ENCODE peak calls at places on chromosome 15, in six cellular contexts. One of them, this sample, is unnamed.
A peak's percentile ranks its signal among the peaks of the same experiment; 100 is the strongest.

GRCh38 chr15:82804575-82804949 is 1.3 kb downstream of the FSD2 start:
- DNase-seq in ascending aorta: no peak
- DNase-seq in left ventricle myocardium inferior: no peak
- DNase-seq in coronary artery: no peak
- DNase-seq in PC-9: no peak
- DNase-seq in heart left ventricle: no peak
- DNase-seq in this sample: no peak

GRCh38 chr15:94230886-94231727 is at the start of gene MCTP2:
- DNase-seq in left ventricle myocardium inferior: peak; percentile 69
- DNase-seq in heart left ventricle: peak; percentile 88
- DNase-seq in PC-9: peak; percentile 88
- DNase-seq in coronary artery: peak; percentile 78
- DNase-seq in ascending aorta: peak; percentile 34
- DNase-seq in this sample: peak; percentile 82

GRCh38 chr15:64693134-64693533 is 82.3 kb downstream of the RBPMS2 start:
- DNase-seq in heart left ventricle: no peak
- DNase-seq in left ventricle myocardium inferior: no peak
- DNase-seq in ascending aorta: no peak
- DNase-seq in PC-9: no peak
- DNase-seq in coronary artery: peak; percentile 82
- DNase-seq in this sample: peak; percentile 63

GRCh38 chr15:35118987-35119386 is 33.9 kb upstream of the NANOGP8 start:
- DNase-seq in PC-9: no peak
- DNase-seq in heart left ventricle: no peak
- DNase-seq in left ventricle myocardium inferior: no peak
- DNase-seq in ascending aorta: no peak
- DNase-seq in coronary artery: no peak
- DNase-seq in this sample: no peak

GRCh38 chr15:98562361-98562791 is 86.0 kb upstream of the IGF1R start:
- DNase-seq in heart left ventricle: no peak
- DNase-seq in left ventricle myocardium inferior: no peak
- DNase-seq in ascending aorta: no peak
- DNase-seq in coronary artery: no peak
- DNase-seq in PC-9: peak; percentile 57
- DNase-seq in this sample: no peak

GRCh38 chr15:84924074-84924700 is 39.7 kb downstream of the SLC28A1 start:
- DNase-seq in heart left ventricle: no peak
- DNase-seq in PC-9: peak; percentile 45
- DNase-seq in left ventricle myocardium inferior: no peak
- DNase-seq in ascending aorta: no peak
- DNase-seq in coronary artery: no peak
- DNase-seq in this sample: no peak

GRCh38 chr15:93210995-93211394 is 122.0 kb upstream of the RGMA start:
- DNase-seq in ascending aorta: no peak
- DNase-seq in PC-9: no peak
- DNase-seq in coronary artery: no peak
- DNase-seq in left ventricle myocardium inferior: no peak
- DNase-seq in heart left ventricle: no peak
- DNase-seq in this sample: no peak

GRCh38 chr15:73899197-73900128 is 26.1 kb downstream of the TBC1D21 start:
- DNase-seq in left ventricle myocardium inferior: no peak
- DNase-seq in heart left ventricle: no peak
- DNase-seq in ascending aorta: no peak
- DNase-seq in coronary artery: peak; percentile 65
- DNase-seq in PC-9: no peak
- DNase-seq in this sample: no peak

GRCh38 chr15:30865257-30865656 is 38.5 kb upstream of the FAN1 start:
- DNase-seq in left ventricle myocardium inferior: no peak
- DNase-seq in heart left ventricle: no peak
- DNase-seq in PC-9: no peak
- DNase-seq in coronary artery: no peak
- DNase-seq in ascending aorta: no peak
- DNase-seq in this sample: no peak

GRCh38 chr15:72857331-72858065 is 73.9 kb upstream of the ADPGK start:
- DNase-seq in ascending aorta: no peak
- DNase-seq in heart left ventricle: no peak
- DNase-seq in coronary artery: no peak
- DNase-seq in PC-9: no peak
- DNase-seq in left ventricle myocardium inferior: no peak
- DNase-seq in this sample: no peak

GRCh38 chr15:56339594-56339993 is 25.6 kb upstream of the TEX9 start:
- DNase-seq in coronary artery: no peak
- DNase-seq in heart left ventricle: no peak
- DNase-seq in left ventricle myocardium inferior: no peak
- DNase-seq in ascending aorta: no peak
- DNase-seq in PC-9: no peak
- DNase-seq in this sample: no peak

GRCh38 chr15:98713585-98714001 is 65.3 kb downstream of the IGF1R start:
- DNase-seq in PC-9: peak; percentile 66
- DNase-seq in ascending aorta: no peak
- DNase-seq in left ventricle myocardium inferior: no peak
- DNase-seq in heart left ventricle: no peak
- DNase-seq in coronary artery: no peak
- DNase-seq in this sample: no peak

GRCh38 chr15:40847225-40847961 is 3.5 kb downstream of the SPINT1 start:
- DNase-seq in heart left ventricle: no peak
- DNase-seq in coronary artery: no peak
- DNase-seq in ascending aorta: no peak
- DNase-seq in PC-9: peak; percentile 72
- DNase-seq in left ventricle myocardium inferior: peak; percentile 38
- DNase-seq in this sample: peak; percentile 81

GRCh38 chr15:42065008-42065407 is 29.4 kb downstream of the PLA2G4D start:
- DNase-seq in PC-9: no peak
- DNase-seq in coronary artery: peak; percentile 68
- DNase-seq in ascending aorta: no peak
- DNase-seq in left ventricle myocardium inferior: no peak
- DNase-seq in heart left ventricle: peak; percentile 66
- DNase-seq in this sample: no peak

GRCh38 chr15:50415752-50416404 is 8.3 kb upstream of the USP8 start:
- DNase-seq in heart left ventricle: no peak
- DNase-seq in ascending aorta: no peak
- DNase-seq in coronary artery: no peak
- DNase-seq in PC-9: no peak
- DNase-seq in left ventricle myocardium inferior: no peak
- DNase-seq in this sample: no peak

GRCh38 chr15:95292790-95293450 is 1037.6 kb upstream of the NR2F2 start:
- DNase-seq in ascending aorta: no peak
- DNase-seq in heart left ventricle: no peak
- DNase-seq in PC-9: no peak
- DNase-seq in left ventricle myocardium inferior: no peak
- DNase-seq in coronary artery: no peak
- DNase-seq in this sample: no peak

GRCh38 chr15:95291878-95292472 is 1038.5 kb upstream of the NR2F2 start:
- DNase-seq in heart left ventricle: no peak
- DNase-seq in ascending aorta: no peak
- DNase-seq in PC-9: no peak
- DNase-seq in left ventricle myocardium inferior: no peak
- DNase-seq in coronary artery: no peak
- DNase-seq in this sample: no peak

GRCh38 chr15:95296626-95297025 is 1033.9 kb upstream of the NR2F2 start:
- DNase-seq in left ventricle myocardium inferior: no peak
- DNase-seq in ascending aorta: no peak
- DNase-seq in PC-9: no peak
- DNase-seq in coronary artery: no peak
- DNase-seq in heart left ventricle: no peak
- DNase-seq in this sample: no peak

GRCh38 chr15:95295905-95296618 is 1034.4 kb upstream of the NR2F2 start:
- DNase-seq in heart left ventricle: no peak
- DNase-seq in PC-9: no peak
- DNase-seq in left ventricle myocardium inferior: no peak
- DNase-seq in coronary artery: no peak
- DNase-seq in ascending aorta: no peak
- DNase-seq in this sample: peak; percentile 42

GRCh38 chr15:95295311-95295710 is 1035.2 kb upstream of the NR2F2 start:
- DNase-seq in left ventricle myocardium inferior: no peak
- DNase-seq in ascending aorta: no peak
- DNase-seq in coronary artery: no peak
- DNase-seq in PC-9: no peak
- DNase-seq in heart left ventricle: no peak
- DNase-seq in this sample: peak; percentile 55
- H3K27ac ChIP-seq in left ventricle myocardium inferior: no peak overlapping the region
- H3K27ac ChIP-seq in ascending aorta: no peak overlapping the region
- H3K27ac ChIP-seq in coronary artery: no peak overlapping the region
- H3K27ac ChIP-seq in PC-9: no peak overlapping the region
- H3K27ac ChIP-seq in heart left ventricle: no peak overlapping the region
- H3K27ac ChIP-seq in this sample: no peak overlapping the region

GRCh38 chr15:26891448-26891881 is 24.6 kb downstream of the GABRA5 start:
- DNase-seq in heart left ventricle: no peak
- DNase-seq in ascending aorta: no peak
- DNase-seq in coronary artery: no peak
- DNase-seq in PC-9: no peak
- DNase-seq in left ventricle myocardium inferior: peak; percentile 47
- DNase-seq in this sample: peak; percentile 78
- H3K4me3 ChIP-seq in heart left ventricle: peak overlapping the region; percentile 43
- H3K4me3 ChIP-seq in ascending aorta: peak overlapping the region; percentile 21
- H3K4me3 ChIP-seq in coronary artery: peak overlapping the region; percentile 66
- H3K4me3 ChIP-seq in PC-9: no peak overlapping the region
- H3K4me3 ChIP-seq in left ventricle myocardium inferior: peak overlapping the region; percentile 58
- H3K4me3 ChIP-seq in this sample: peak overlapping the region; percentile 0

GRCh38 chr15:90234519-90234988 is 545 bp downstream of the GDPGP1 start:
- DNase-seq in PC-9: no peak
- DNase-seq in ascending aorta: no peak
- DNase-seq in left ventricle myocardium inferior: no peak
- DNase-seq in heart left ventricle: no peak
- DNase-seq in coronary artery: no peak
- DNase-seq in this sample: no peak

GRCh38 chr15:90232941-90233700 is 620 bp downstream of the CIB1 start:
- DNase-seq in PC-9: peak; percentile 68
- DNase-seq in coronary artery: no peak
- DNase-seq in heart left ventricle: peak; percentile 79
- DNase-seq in left ventricle myocardium inferior: peak; percentile 61
- DNase-seq in ascending aorta: no peak
- DNase-seq in this sample: peak; percentile 83

GRCh38 chr15:90231028-90232017 is 2.4 kb downstream of the CIB1 start:
- DNase-seq in coronary artery: no peak
- DNase-seq in ascending aorta: peak; percentile 40
- DNase-seq in heart left ventricle: no peak
- DNase-seq in PC-9: no peak
- DNase-seq in left ventricle myocardium inferior: no peak
- DNase-seq in this sample: no peak

GRCh38 chr15:90232196-90232595 is 1.5 kb downstream of the CIB1 start:
- DNase-seq in coronary artery: no peak
- DNase-seq in ascending aorta: no peak
- DNase-seq in heart left ventricle: no peak
- DNase-seq in left ventricle myocardium inferior: no peak
- DNase-seq in PC-9: peak; percentile 52
- DNase-seq in this sample: no peak

GRCh38 chr15:90233701-90234518 is at the start of the genes CIB1 and GDPGP1:
- DNase-seq in heart left ventricle: peak; percentile 99
- DNase-seq in ascending aorta: peak; percentile 91
- DNase-seq in left ventricle myocardium inferior: peak; percentile 98
- DNase-seq in coronary artery: peak; percentile 98
- DNase-seq in PC-9: peak; percentile 87
- DNase-seq in this sample: peak; percentile 99
- H3K27ac ChIP-seq in heart left ventricle: peak within 1 kb of the TSS; percentile 90
- H3K27ac ChIP-seq in ascending aorta: peak within 1 kb of the TSS; percentile 96
- H3K27ac ChIP-seq in left ventricle myocardium inferior: peak within 1 kb of the TSS; percentile 92
- H3K27ac ChIP-seq in coronary artery: peak within 1 kb of the TSS; percentile 93
- H3K27ac ChIP-seq in PC-9: peak within 1 kb of the TSS; percentile 74
- H3K27ac ChIP-seq in this sample: peak within 1 kb of the TSS; percentile 78

DNA sequence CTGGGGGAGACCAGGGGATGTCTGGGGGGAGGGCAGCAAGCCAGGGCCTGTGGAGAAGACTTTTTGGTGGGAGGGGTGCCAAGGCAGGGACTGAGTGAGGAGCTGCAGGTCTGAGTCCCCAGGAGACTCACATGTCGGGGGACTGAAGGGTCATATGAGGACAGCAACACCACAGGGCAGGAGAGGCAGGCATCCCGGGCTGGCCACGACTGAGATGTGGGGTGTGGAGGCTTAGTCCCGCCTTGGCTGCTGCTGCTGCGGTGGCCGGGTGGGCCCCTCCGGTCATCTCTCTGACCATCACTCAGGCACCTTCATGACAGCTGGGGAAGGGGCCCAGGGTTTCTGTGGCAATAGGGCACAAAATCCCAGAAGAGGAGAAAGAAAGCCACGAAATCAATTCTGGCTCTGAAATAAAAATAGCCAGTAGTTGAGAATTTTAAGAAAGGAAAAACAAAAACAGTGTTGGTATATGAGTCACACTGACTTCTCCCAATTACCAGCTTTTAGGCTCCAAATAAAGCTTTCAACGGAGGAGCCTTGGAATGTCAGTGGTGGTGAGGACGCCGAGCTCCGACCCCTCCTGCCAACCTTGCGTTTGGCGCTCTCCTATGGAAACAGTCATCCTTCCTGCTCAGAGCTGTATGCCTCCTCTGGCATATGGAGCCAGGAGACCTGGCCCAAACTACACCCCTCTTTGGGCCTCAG is 52.9 kb upstream of the ITGA11 start:
- DNase-seq in PC-9: no peak
- DNase-seq in coronary artery: no peak
- DNase-seq in left ventricle myocardium inferior: no peak
- DNase-seq in heart left ventricle: no peak
- DNase-seq in ascending aorta: peak; percentile 42
- DNase-seq in this sample: peak; percentile 45
- H3K4me3 ChIP-seq in PC-9: no peak overlapping the region
- H3K4me3 ChIP-seq in coronary artery: peak overlapping the region; percentile 58
- H3K4me3 ChIP-seq in left ventricle myocardium inferior: no peak overlapping the region
- H3K4me3 ChIP-seq in heart left ventricle: no peak overlapping the region
- H3K4me3 ChIP-seq in ascending aorta: peak overlapping the region; percentile 19
- H3K4me3 ChIP-seq in this sample: no peak overlapping the region

GRCh38 chr15:70833897-70834765 is 19.8 kb downstream of the LARP6 start:
- DNase-seq in heart left ventricle: no peak
- DNase-seq in coronary artery: no peak
- DNase-seq in PC-9: peak; percentile 81
- DNase-seq in ascending aorta: no peak
- DNase-seq in left ventricle myocardium inferior: no peak
- DNase-seq in this sample: no peak
- H3K27ac ChIP-seq in heart left ventricle: peak overlapping the region; percentile 34
- H3K27ac ChIP-seq in coronary artery: peak overlapping the region; percentile 84
- H3K27ac ChIP-seq in PC-9: peak overlapping the region; percentile 96
- H3K27ac ChIP-seq in ascending aorta: peak overlapping the region; percentile 91
- H3K27ac ChIP-seq in left ventricle myocardium inferior: peak overlapping the region; percentile 83
- H3K27ac ChIP-seq in this sample: peak overlapping the region; percentile 9